ENCODE peak calls at places on chromosomes 11 and 22, in four cellular contexts. V, L, E and S are unnamed samples.

GRCh38 chr11:10450451-10451398 is 4.3 kb upstream of the AMPD3 start:
- DNase-seq in V (no peak), L (peak), E (no peak), S (peak)

GRCh38 chr11:6127881-6128280 is 20.4 kb downstream of the OR56B4 start:
- DNase-seq in V (no peak), E (no peak), L (no peak), S (no peak)

GRCh38 chr11:26806209-26806608 is 84.3 kb upstream of the SLC5A12 start:
- DNase-seq in L (no peak), V (no peak), E (no peak), S (no peak)

GRCh38 chr11:100801225-100801999 is 114.3 kb downstream of the ARHGAP42 start:
- DNase-seq in L (no peak), V (no peak), E (no peak), S (no peak)

GRCh38 chr11:130527648-130528300 is 79.3 kb downstream of the ADAMTS15 start:
- DNase-seq in V (no peak), L (no peak), E (no peak), S (no peak)

GRCh38 chr11:56932572-56933235 is 56.0 kb upstream of the OR5AK2 start:
- DNase-seq in E (no peak), V (no peak), L (no peak), S (no peak)

GRCh38 chr22:29668681-29669080 is 51.1 kb upstream of the CABP7 start:
- DNase-seq in L (no peak), V (no peak), E (no peak), S (no peak)

GRCh38 chr22:46936378-46936916 is 174.0 kb downstream of the TBC1D22A start:
- DNase-seq in L (no peak), V (no peak), E (no peak), S (no peak)

GRCh38 chr22:41619979-41620645 is 731 bp downstream of the DESI1 start:
- DNase-seq in V (no peak), L (peak), E (peak), S (peak)

GRCh38 chr22:28072066-28072465 is 153.0 kb upstream of the PITPNB start:
- DNase-seq in L (no peak), E (no peak), V (no peak), S (no peak)

GRCh38 chr11:96257972-96258951 is 84.7 kb downstream of the MAML2 start:
- DNase-seq in L (no peak), V (no peak), E (no peak), S (peak)

GRCh38 chr22:44669725-44670027 is 32.3 kb upstream of the PRR5 start:
- DNase-seq in E (peak), V (no peak), L (no peak), S (no peak)

GRCh38 chr22:44286673-44287072 is 26.1 kb downstream of the SHISAL1 start:
- DNase-seq in E (no peak), L (no peak), V (no peak), S (no peak)

GRCh38 chr22:31075961-31076360 is 5.2 kb upstream of the SMTN start:
- DNase-seq in V (no peak), L (no peak), E (no peak), S (no peak)

GRCh38 chr22:25027552-25027951 is 75.0 kb downstream of the KIAA1671 start:
- DNase-seq in E (no peak), V (no peak), L (no peak), S (no peak)

GRCh38 chr11:693887-694562 is 997 bp downstream of the DEAF1 start:
- DNase-seq in E (no peak), L (no peak), V (no peak), S (no peak)

GRCh38 chr11:134207538-134208239 is 16.1 kb downstream of the NCAPD3 start:
- DNase-seq in E (no peak), L (no peak), V (no peak), S (no peak)

GRCh38 chr11:122375687-122376399 is 259.8 kb upstream of the BLID start:
- DNase-seq in E (no peak), L (no peak), V (peak), S (no peak)

GRCh38 chr11:121757480-121758125 is 304.8 kb upstream of the SORL1-AS1 start:
- DNase-seq in E (no peak), V (no peak), L (no peak), S (no peak)

GRCh38 chr22:49358041-49358440 is 469.6 kb downstream of the BRD1 start:
- DNase-seq in E (no peak), V (no peak), L (no peak), S (no peak)

GRCh38 chr11:63639195-63639832 is 25.1 kb upstream of the PLAAT3 start:
- DNase-seq in L (no peak), V (no peak), E (no peak), S (no peak)

GRCh38 chr11:119363081-119363861 is 16.8 kb upstream of the MFRP start:
- DNase-seq in E (no peak), V (no peak), L (no peak), S (no peak)

GRCh38 chr11:116703421-116703820 is 69.4 kb downstream of the BUD13 start:
- DNase-seq in V (no peak), L (no peak), E (no peak), S (no peak)

GRCh38 chr11:86814775-86815174 is 14.4 kb downstream of the PRSS23 start:
- DNase-seq in L (no peak), E (no peak), V (no peak), S (no peak)

GRCh38 chr11:35946766-35947165 is 2.9 kb downstream of the LDLRAD3 start:
- DNase-seq in L (no peak), V (no peak), E (no peak), S (no peak)

GRCh38 chr11:46307369-46307768 is 29.9 kb downstream of the CREB3L1 start:
- DNase-seq in V (no peak), E (no peak), L (no peak), S (no peak)

GRCh38 chr22:38213319-38214247 is 11.8 kb downstream of the MAFF start:
- DNase-seq in V (peak), E (no peak), L (no peak), S (no peak)

GRCh38 chr11:67056267-67056639 is 394 bp upstream of the RHOD start:
- DNase-seq in E (no peak), V (no peak), L (no peak), S (no peak)

GRCh38 chr22:44410396-44411056 is 87.5 kb downstream of the RTL6 start:
- DNase-seq in E (no peak), V (no peak), L (no peak), S (no peak)

GRCh38 chr22:50314455-50315288 is 7.2 kb upstream of the PLXNB2 start:
- DNase-seq in E (peak), V (peak), L (peak), S (peak)

GRCh38 chr11:111400595-111400994 is 21.5 kb upstream of the POU2AF1 start:
- DNase-seq in E (no peak), L (no peak), V (no peak), S (no peak)

GRCh38 chr11:86708671-86709070 is 36.3 kb upstream of the ME3 start:
- DNase-seq in E (no peak), V (no peak), L (no peak), S (no peak)

GRCh38 chr11:72037554-72038311 is 39.0 kb downstream of the IL18BP start:
- DNase-seq in E (no peak), L (no peak), V (no peak), S (no peak)

GRCh38 chr11:13959001-13959400 is 3.5 kb upstream of the SPON1 start:
- DNase-seq in E (no peak), L (no peak), V (no peak), S (no peak)

GRCh38 chr11:84289381-84289906 is 1003.3 kb upstream of the CCDC90B start:
- DNase-seq in L (peak), V (peak), E (no peak), S (no peak)

GRCh38 chr22:39967996-39968968 is 8.1 kb downstream of the TMA7B start:
- DNase-seq in V (no peak), E (no peak), L (no peak), S (no peak)

GRCh38 chr11:34002420-34002819 is 49.1 kb upstream of the CAPRIN1 start:
- DNase-seq in V (no peak), E (no peak), L (no peak), S (no peak)

GRCh38 chr11:33994937-33995336 is 56.6 kb upstream of the CAPRIN1 start:
- DNase-seq in V (no peak), E (no peak), L (no peak), S (no peak)

GRCh38 chr11:33996498-33997454 is 54.8 kb upstream of the CAPRIN1 start:
- DNase-seq in E (peak), V (peak), L (peak), S (peak)

GRCh38 chr11:33999393-33999792 is 52.1 kb upstream of the CAPRIN1 start:
- DNase-seq in E (no peak), V (no peak), L (no peak), S (no peak)

DNA sequence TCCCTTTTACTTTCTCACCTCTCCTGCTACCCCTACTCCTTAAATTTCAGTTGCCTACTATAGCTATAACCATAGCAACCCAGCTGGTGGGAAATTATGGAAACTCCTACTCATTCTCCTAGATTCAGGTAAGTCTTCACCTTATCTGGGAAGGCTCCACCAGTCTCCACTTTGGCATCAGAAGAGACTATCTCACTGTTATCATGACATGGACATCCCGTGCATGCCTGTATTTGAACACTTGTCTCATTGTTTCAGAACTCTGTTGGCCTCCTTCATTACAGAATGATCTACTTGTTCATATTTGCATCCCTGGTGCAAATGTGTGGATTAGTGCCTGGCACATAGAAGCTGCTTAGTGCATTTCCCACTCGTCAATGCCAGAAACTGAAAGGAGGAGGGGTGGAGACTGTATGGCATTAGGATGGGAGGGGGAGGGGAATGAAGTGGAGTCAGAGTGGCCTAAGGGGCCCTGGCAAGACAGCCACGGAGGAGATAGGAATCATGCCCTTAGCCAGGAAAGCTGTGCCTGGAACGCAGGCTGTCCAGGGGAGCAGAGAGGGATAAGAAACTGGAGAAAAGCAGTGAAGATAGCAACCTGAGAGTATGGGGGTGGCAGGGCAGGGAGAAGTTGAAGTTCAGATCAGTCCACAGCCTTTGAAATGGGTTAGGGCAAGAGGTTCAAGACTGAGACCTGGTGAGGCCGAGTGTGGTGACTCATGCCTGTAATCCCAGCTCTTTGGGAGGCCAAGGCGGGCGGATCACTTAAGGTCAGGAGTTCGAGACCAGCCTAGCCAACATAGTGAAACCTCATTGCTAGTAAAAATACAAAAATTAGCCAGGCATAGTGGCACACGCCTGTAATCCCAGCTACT is 53.8 kb upstream of the CAPRIN1 start:
- DNase-seq in E (no peak), L (no peak), V (no peak), S (no peak)
- TF ChIP-seq TAF1 in E (no peak), L (no peak), V (no peak), S (no peak)

GRCh38 chr11:113474362-113475159 is 637 bp downstream of the DRD2 start:
- DNase-seq in V (no peak), L (peak), E (peak), S (peak)
- TF ChIP-seq POLR2AphosphoS5 in V (no peak), L (no peak), E (no peak), S (no peak)

GRCh38 chr11:68212421-68213134 is 518 bp downstream of the KMT5B start:
- DNase-seq in V (no peak), L (peak), E (peak), S (peak)
- TF ChIP-seq POLR2A in V (no peak), L (no peak), E (no peak), S (no peak)

GRCh38 chr11:8839957-8840945 is 70.7 kb upstream of the AKIP1 start:
- DNase-seq in V (no peak), E (no peak), L (no peak), S (no peak)
- TF ChIP-seq TAF1 in V (no peak), E (no peak), L (no peak), S (no peak)

GRCh38 chr11:69471329-69472052 is 10.0 kb upstream of the LINC01488 start:
- DNase-seq in E (no peak), V (no peak), L (no peak), S (no peak)
- TF ChIP-seq POLR2AphosphoS5 in E (no peak), V (no peak), L (no peak), S (no peak)

GRCh38 chr11:17353228-17354021 is 1.8 kb downstream of the NCR3LG1 start:
- DNase-seq in V (peak), E (peak), L (peak), S (peak)
- TF ChIP-seq POLR2A in V (no peak), E (peak), L (no peak), S (no peak)

GRCh38 chr11:128379587-128380279 is 207.6 kb downstream of the ETS1 start:
- DNase-seq in E (no peak), L (no peak), V (no peak), S (no peak)
- TF ChIP-seq TAF1 in E (no peak), L (no peak), V (no peak), S (no peak)